ENCODE peak calls at places on chromosomes 13 and 19, in five cellular contexts. E, L, D, O and K are unnamed samples.

GRCh38 chr13:106986033-106986484 is 418.1 kb upstream of the ARGLU1 start:
- DNase-seq in E (peak; percentile 18), L (no peak), D (no peak), O (no peak), K (no peak)

GRCh38 chr13:98389319-98389718 is 187.6 kb downstream of the STK24 start:
- DNase-seq in E (no peak), L (no peak), D (no peak), O (no peak), K (no peak)

GRCh38 chr19:48826606-48827020 is 9.7 kb downstream of the HSD17B14 start:
- DNase-seq in E (no peak), L (peak; percentile 58), D (no peak), O (no peak), K (no peak)

GRCh38 chr19:50341091-50341564 is 12.0 kb upstream of the KCNC3 start:
- DNase-seq in E (peak; percentile 1), L (no peak), D (no peak), O (no peak), K (no peak)

GRCh38 chr13:51330741-51331140 is 8.8 kb upstream of the SERPINE3 start:
- DNase-seq in E (no peak), L (no peak), D (no peak), O (no peak), K (no peak)

GRCh38 chr13:61255035-61255796 is 160.4 kb downstream of the PCDH20 start:
- DNase-seq in E (no peak), L (no peak), D (no peak), O (no peak), K (no peak)

GRCh38 chr19:13723206-13723605 is 41.1 kb upstream of the MRI1 start:
- DNase-seq in E (no peak), L (no peak), D (no peak), O (no peak), K (no peak)

GRCh38 chr13:46374710-46375109 is 12.3 kb downstream of the RUBCNL start:
- DNase-seq in E (no peak), L (no peak), D (no peak), O (no peak), K (no peak)

GRCh38 chr19:15403151-15403531 is 15.6 kb downstream of the AKAP8L start:
- DNase-seq in E (no peak), L (no peak), D (no peak), O (peak; percentile 61), K (no peak)

GRCh38 chr13:111883571-111884343 is 183.2 kb upstream of the SOX1 start:
- DNase-seq in E (no peak), L (peak; percentile 23), D (no peak), O (no peak), K (no peak)

GRCh38 chr19:39696418-39696817 is 7.9 kb upstream of the LGALS14 start:
- DNase-seq in E (no peak), L (no peak), D (no peak), O (no peak), K (no peak)

GRCh38 chr13:32731576-32731975 is 145.3 kb downstream of the PDS5B start:
- DNase-seq in E (no peak), L (no peak), D (no peak), O (no peak), K (no peak)

GRCh38 chr19:850221-850978 is 1.7 kb upstream of the ELANE start:
- DNase-seq in E (peak; percentile 93), L (peak; percentile 87), D (peak; percentile 83), O (peak; percentile 96), K (peak; percentile 86)

GRCh38 chr13:90414691-90415596 is 932.5 kb upstream of the MIR17HG start:
- DNase-seq in E (no peak), L (no peak), D (no peak), O (no peak), K (no peak)

GRCh38 chr19:38781058-38781457 is 7.7 kb upstream of the LGALS7 start:
- DNase-seq in E (no peak), L (no peak), D (no peak), O (no peak), K (no peak)

GRCh38 chr19:9324584-9324962 is 594 bp downstream of the ZNF559 start:
- DNase-seq in E (no peak), L (no peak), D (no peak), O (no peak), K (no peak)

GRCh38 chr19:10290876-10291553 is 1.3 kb downstream of the ICAM5 start:
- DNase-seq in E (peak; percentile 72), L (peak; percentile 83), D (no peak), O (no peak), K (peak; percentile 66)

GRCh38 chr19:38792250-38793111 is 3.5 kb downstream of the LGALS7B start:
- DNase-seq in E (peak; percentile 60), L (peak; percentile 44), D (no peak), O (no peak), K (peak; percentile 79)

GRCh38 chr13:81140675-81141074 is 799.7 kb upstream of the SPRY2 start:
- DNase-seq in E (no peak), L (no peak), D (no peak), O (no peak), K (no peak)

GRCh38 chr19:6551607-6552450 is 21.0 kb downstream of the TNFSF9 start:
- DNase-seq in E (no peak), L (no peak), D (no peak), O (no peak), K (peak; percentile 71)

GRCh38 chr19:15475611-15476010 is 3.7 kb downstream of the PGLYRP2 start:
- DNase-seq in E (no peak), L (no peak), D (no peak), O (no peak), K (no peak)

GRCh38 chr13:104320446-104320845 is 1254.2 kb upstream of the SLC10A2 start:
- DNase-seq in E (no peak), L (no peak), D (no peak), O (no peak), K (no peak)

GRCh38 chr19:14333101-14333871 is 48.0 kb upstream of the ADGRE5 start:
- DNase-seq in E (peak; percentile 19), L (no peak), D (no peak), O (no peak), K (peak; percentile 80)

GRCh38 chr19:12899891-12900518 is 9.0 kb downstream of the GCDH start:
- DNase-seq in E (no peak), L (no peak), D (no peak), O (no peak), K (no peak)

GRCh38 chr13:104534847-104535246 is 1468.6 kb upstream of the SLC10A2 start:
- DNase-seq in E (no peak), L (no peak), D (no peak), O (no peak), K (no peak)

GRCh38 chr19:35106291-35106583 is 9.4 kb upstream of the FXYD3 start:
- DNase-seq in E (no peak), L (no peak), D (no peak), O (no peak), K (no peak)

GRCh38 chr19:6516659-6517291 is 14.1 kb upstream of the TNFSF9 start:
- DNase-seq in E (peak; percentile 89), L (peak; percentile 91), D (peak; percentile 74), O (peak; percentile 86), K (peak; percentile 95)

GRCh38 chr19:55080121-55080914 is 4.6 kb downstream of the EPS8L1 start:
- DNase-seq in E (peak; percentile 59), L (peak; percentile 86), D (no peak), O (no peak), K (peak; percentile 93)

GRCh38 chr19:50167314-50167721 is 4.2 kb upstream of the IZUMO2 start:
- DNase-seq in E (no peak), L (no peak), D (no peak), O (no peak), K (peak; percentile 67)

GRCh38 chr13:60431108-60431700 is 34.2 kb downstream of the TDRD3 start:
- DNase-seq in E (no peak), L (no peak), D (no peak), O (no peak), K (peak; percentile 41)

GRCh38 chr13:82330499-82330898 is 1551.8 kb downstream of the SLITRK1 start:
- DNase-seq in E (no peak), L (no peak), D (no peak), O (no peak), K (no peak)

GRCh38 chr13:84933797-84934196 is 865.4 kb downstream of the SLITRK6 start:
- DNase-seq in E (no peak), L (no peak), D (no peak), O (no peak), K (no peak)

GRCh38 chr13:92074658-92075057 is 676.2 kb downstream of the GPC5 start:
- DNase-seq in E (no peak), L (no peak), D (no peak), O (no peak), K (no peak)

GRCh38 chr19:21474671-21475181 is 30.7 kb upstream of the ZNF429 start:
- DNase-seq in E (peak; percentile 82), L (peak; percentile 79), D (peak; percentile 37), O (peak; percentile 85), K (peak; percentile 80)

GRCh38 chr13:101292711-101293110 is 123.6 kb downstream of the NALCN start:
- DNase-seq in E (no peak), L (no peak), D (no peak), O (no peak), K (no peak)

DNA sequence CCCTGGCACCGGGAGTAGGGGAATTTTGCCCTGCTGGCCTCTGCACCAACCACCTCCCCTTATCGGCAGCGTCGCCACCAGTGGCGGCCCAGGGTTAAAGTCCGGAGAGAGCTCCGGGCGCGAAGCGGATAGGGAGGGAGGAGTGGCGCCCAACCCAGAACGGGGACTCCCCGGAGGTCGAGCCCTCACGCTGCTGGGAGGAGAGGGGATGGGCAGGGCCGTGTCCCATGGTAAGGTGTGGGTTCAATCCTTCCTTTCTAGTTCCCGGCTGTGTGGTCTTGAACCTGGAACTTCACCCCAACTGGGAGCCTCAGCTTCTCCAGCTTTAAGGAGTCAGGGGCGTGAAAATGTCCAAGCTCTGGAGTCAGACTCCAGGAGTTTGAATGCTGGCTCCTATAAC is 23.3 kb upstream of the BCL3 start:
- DNase-seq in E (no peak), L (no peak), D (no peak), O (peak; percentile 66), K (peak; percentile 94)
- H3K4me1 ChIP-seq in E (peaks cover 39% of the 10 kb centered on the region), L (peaks cover 16% of the 10 kb centered on the region), D (peaks cover 21% of the 10 kb centered on the region), O (peaks cover 18% of the 10 kb centered on the region), K (peaks cover 30% of the 10 kb centered on the region)

GRCh38 chr13:110680852-110681251 is 25.1 kb downstream of the CARS2 start:
- DNase-seq in E (no peak), L (no peak), D (no peak), O (no peak), K (no peak)
- TF ChIP-seq CTCF in E (peak; percentile 47), L (no peak), D (no peak), O (no peak), K (no peak)

GRCh38 chr13:28320884-28321574 is 173.9 kb downstream of the FLT1 start:
- DNase-seq in E (no peak), L (no peak), D (no peak), O (no peak), K (no peak)

GRCh38 chr13:28316129-28316528 is 177.8 kb downstream of the PAN3 start:
- DNase-seq in E (no peak), L (no peak), D (no peak), O (no peak), K (no peak)

GRCh38 chr13:28320209-28320608 is 174.7 kb downstream of the FLT1 start:
- DNase-seq in E (no peak), L (no peak), D (no peak), O (no peak), K (no peak)

GRCh38 chr13:28316841-28317240 is 178.1 kb downstream of the FLT1 start:
- DNase-seq in E (no peak), L (no peak), D (no peak), O (no peak), K (no peak)

GRCh38 chr13:28318418-28318995 is 176.4 kb downstream of the FLT1 start:
- DNase-seq in E (no peak), L (no peak), D (no peak), O (no peak), K (no peak)
- H3K4me3 ChIP-seq in E (no peak overlapping the region), L (no peak overlapping the region), D (no peak overlapping the region), O (no peak overlapping the region), K (no peak overlapping the region)

GRCh38 chr13:40648841-40649240 is 17.6 kb downstream of the FOXO1 start:
- DNase-seq in E (no peak), L (no peak), D (no peak), O (no peak), K (no peak)
- H3K4me1 ChIP-seq in E (peaks cover 89% of the 10 kb centered on the region), L (peaks cover 11% of the 10 kb centered on the region), D (peaks cover 80% of the 10 kb centered on the region), O (peaks cover 56% of the 10 kb centered on the region), K (peaks cover 63% of the 10 kb centered on the region)